ENCODE peak calls at places on chromosomes 2 and 18, in six cellular contexts. B is thoracic aorta, W is progenitor cell of endocrine pancreas, U is AG09319, L is LNCaP clone FGC, K is AG04450. H is an unnamed sample.

GRCh38 chr18:23738575-23738974 is 49.3 kb downstream of the LAMA3 start:
- DNase-seq in B (no peak), K (no peak), W (no peak), U (no peak), L (no peak), H (no peak)

GRCh38 chr2:232075080-232075479 is 113.6 kb downstream of the DIS3L2 start:
- DNase-seq in U (no peak), W (no peak), L (no peak), B (no peak), K (no peak), H (no peak)

GRCh38 chr2:239994086-239994485 is 31.1 kb downstream of the NDUFA10 start:
- DNase-seq in K (no peak), W (no peak), L (no peak), U (no peak), B (no peak), H (no peak)

GRCh38 chr2:227388537-227389011 is 825 bp upstream of the SCYGR1 start:
- DNase-seq in K (peak), U (peak), L (no peak), B (no peak), W (no peak), H (no peak)

GRCh38 chr2:100070078-100070477 is 72.3 kb downstream of the AFF3 start:
- DNase-seq in B (no peak), K (no peak), W (no peak), U (no peak), L (no peak), H (no peak)

GRCh38 chr2:190637903-190638618 is 10.8 kb upstream of the NAB1 start:
- DNase-seq in U (no peak), W (no peak), L (no peak), B (no peak), K (no peak), H (no peak)

GRCh38 chr2:168969865-168970264 is 61.3 kb downstream of the ABCB11 start:
- DNase-seq in K (no peak), W (no peak), B (no peak), L (no peak), U (no peak), H (no peak)

GRCh38 chr2:231711677-231712461 is 3.5 kb downstream of the PTMA start:
- DNase-seq in B (no peak), K (no peak), L (no peak), W (no peak), U (no peak), H (peak)

GRCh38 chr2:120313695-120314615 is 32.0 kb upstream of the INHBB start:
- DNase-seq in W (no peak), L (no peak), K (no peak), B (no peak), U (no peak), H (no peak)

GRCh38 chr2:72932805-72933204 is 15.5 kb downstream of the EMX1 start:
- DNase-seq in K (no peak), L (no peak), U (no peak), W (no peak), B (no peak), H (peak)

GRCh38 chr2:15719566-15720313 is 128.1 kb downstream of the DDX1 start:
- DNase-seq in L (no peak), K (no peak), U (no peak), B (no peak), W (no peak), H (no peak)

GRCh38 chr2:118669639-118670038 is 177.8 kb downstream of the EN1 start:
- DNase-seq in K (no peak), L (no peak), W (no peak), B (no peak), U (no peak), H (no peak)

GRCh38 chr2:198702796-198703195 is 754.9 kb downstream of the SATB2 start:
- DNase-seq in U (no peak), K (no peak), W (no peak), B (no peak), L (no peak), H (no peak)

GRCh38 chr18:42072407-42072806 is 117.4 kb downstream of the PIK3C3 start:
- DNase-seq in U (no peak), B (no peak), K (no peak), L (no peak), W (no peak), H (no peak)
- TF ChIP-seq CTCF in U (no peak), B (no peak), K (peak), L (no peak), W (no peak), H (no peak)

DNA sequence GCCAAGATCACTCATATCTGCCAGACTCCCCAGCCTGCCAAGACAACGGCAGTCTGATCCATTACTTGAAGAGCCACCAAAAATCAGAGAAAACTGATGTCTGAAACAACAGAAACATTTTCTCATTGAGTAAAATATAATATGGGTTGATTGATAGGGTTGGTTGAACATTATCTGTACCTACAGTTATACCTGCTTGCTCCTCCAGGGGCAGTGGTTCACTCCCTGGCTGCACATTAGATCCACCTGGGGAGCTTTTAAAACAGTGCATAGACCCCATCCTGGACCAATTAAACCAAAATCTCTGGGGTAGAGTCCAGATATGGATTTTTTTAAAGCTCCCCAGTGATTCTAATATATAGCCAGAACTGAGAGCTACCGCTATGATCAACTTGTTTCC is 43.6 kb upstream of the SLC14A2 start:
- DNase-seq in U (no peak), B (no peak), K (no peak), W (no peak), L (no peak), H (no peak)
- TF ChIP-seq CTCF in U (no peak), B (peak), K (peak), W (peak), L (peak), H (peak)

GRCh38 chr2:7109558-7109935 is 192.3 kb downstream of the RNF144A start:
- DNase-seq in W (no peak), K (no peak), B (no peak), L (no peak), U (no peak), H (no peak)

GRCh38 chr2:7115364-7115763 is 198.2 kb downstream of the RNF144A start:
- DNase-seq in L (no peak), U (no peak), W (no peak), K (no peak), B (no peak), H (no peak)

GRCh38 chr2:7108792-7109557 is 191.8 kb downstream of the RNF144A start:
- DNase-seq in W (no peak), B (no peak), K (no peak), L (no peak), U (no peak), H (no peak)

GRCh38 chr2:7116516-7116915 is 199.3 kb downstream of the RNF144A start:
- DNase-seq in B (no peak), U (no peak), W (no peak), K (no peak), L (no peak), H (no peak)

GRCh38 chr2:7111626-7112025 is 194.4 kb downstream of the RNF144A start:
- DNase-seq in U (no peak), K (no peak), L (no peak), W (no peak), B (no peak), H (no peak)
- TF ChIP-seq CTCF in U (no peak), K (no peak), L (peak), W (no peak), B (no peak), H (no peak)

GRCh38 chr2:62539892-62540785 is 34.1 kb upstream of the TMEM17 start:
- DNase-seq in W (no peak), U (no peak), B (no peak), K (no peak), L (no peak), H (no peak)
- TF ChIP-seq CTCF in W (no peak), U (no peak), B (no peak), K (no peak), L (no peak), H (no peak)

GRCh38 chr2:191946471-191947182 is 99.7 kb upstream of the CAVIN2 start:
- DNase-seq in K (no peak), B (no peak), U (no peak), W (no peak), L (peak), H (no peak)

GRCh38 chr2:191950132-191950885 is 103.4 kb upstream of the CAVIN2 start:
- DNase-seq in L (no peak), W (no peak), B (no peak), K (no peak), U (no peak), H (no peak)

GRCh38 chr2:191945623-191946022 is 98.7 kb upstream of the CAVIN2 start:
- DNase-seq in U (no peak), K (no peak), W (no peak), L (no peak), B (no peak), H (no peak)

GRCh38 chr2:191951832-191952231 is 104.9 kb upstream of the CAVIN2 start:
- DNase-seq in K (no peak), U (no peak), B (no peak), W (no peak), L (no peak), H (no peak)

DNA sequence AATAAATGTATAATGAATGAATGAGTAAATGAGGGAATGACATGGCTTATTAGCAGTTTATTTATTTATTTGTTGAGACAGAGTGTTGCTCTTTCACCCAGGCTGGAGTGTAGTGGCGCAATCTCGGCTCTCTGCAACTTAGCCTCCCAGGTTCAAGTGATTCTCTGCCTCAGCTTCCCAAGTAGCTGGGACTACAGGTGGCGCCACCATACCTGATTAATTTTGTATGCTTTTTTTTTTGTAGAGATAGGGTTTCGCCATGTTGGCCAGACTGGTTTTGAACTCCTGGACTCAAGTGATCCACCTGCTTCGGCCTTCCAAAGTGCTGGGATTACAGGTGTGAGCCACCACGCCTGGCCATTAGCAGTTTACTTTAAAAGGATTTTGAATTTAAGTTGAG is 100.3 kb upstream of the CAVIN2 start:
- DNase-seq in L (no peak), W (no peak), B (no peak), U (no peak), K (no peak), H (no peak)
- TF ChIP-seq CTCF in L (no peak), W (no peak), B (no peak), U (no peak), K (no peak), H (no peak)